ENCODE peak calls at places on chromosomes 3 and 15, in six cellular contexts. One of them, this sample, is unnamed.

GRCh38 chr3:15399970-15400369 is 27.4 kb downstream of the METTL6 start:
- DNase-seq in neural crest cell: no peak
- DNase-seq in ovary: no peak
- DNase-seq in cardiac septum: no peak
- DNase-seq in activated CD4-positive, alpha-beta T cell treated with anti-CD3 and anti-CD28 coated beads, Interleukin-2, amount 50 U/mL, for 4 hours: no peak
- DNase-seq in HT1080: no peak
- DNase-seq in this sample: no peak

GRCh38 chr3:106338582-106339219 is 469.9 kb upstream of the CBLB start:
- DNase-seq in neural crest cell: no peak
- DNase-seq in ovary: no peak
- DNase-seq in cardiac septum: no peak
- DNase-seq in activated CD4-positive, alpha-beta T cell treated with anti-CD3 and anti-CD28 coated beads, Interleukin-2, amount 50 U/mL, for 4 hours: no peak
- DNase-seq in HT1080: no peak
- DNase-seq in this sample: no peak

GRCh38 chr3:102791641-102792589 is 357.1 kb downstream of the ZPLD1 start:
- DNase-seq in neural crest cell: no peak
- DNase-seq in ovary: no peak
- DNase-seq in cardiac septum: no peak
- DNase-seq in activated CD4-positive, alpha-beta T cell treated with anti-CD3 and anti-CD28 coated beads, Interleukin-2, amount 50 U/mL, for 4 hours: no peak
- DNase-seq in HT1080: no peak
- DNase-seq in this sample: peak

GRCh38 chr3:46208167-46208704 is at the start of gene CCR1:
- DNase-seq in neural crest cell: peak
- DNase-seq in ovary: no peak
- DNase-seq in cardiac septum: no peak
- DNase-seq in activated CD4-positive, alpha-beta T cell treated with anti-CD3 and anti-CD28 coated beads, Interleukin-2, amount 50 U/mL, for 4 hours: no peak
- DNase-seq in HT1080: peak
- DNase-seq in this sample: peak

GRCh38 chr3:23808525-23808924 is 2.8 kb downstream of the UBE2E1 start:
- DNase-seq in neural crest cell: no peak
- DNase-seq in ovary: no peak
- DNase-seq in cardiac septum: no peak
- DNase-seq in activated CD4-positive, alpha-beta T cell treated with anti-CD3 and anti-CD28 coated beads, Interleukin-2, amount 50 U/mL, for 4 hours: no peak
- DNase-seq in HT1080: no peak
- DNase-seq in this sample: no peak

GRCh38 chr15:34730701-34731100 is 24.1 kb downstream of the GJD2 start:
- DNase-seq in neural crest cell: no peak
- DNase-seq in ovary: no peak
- DNase-seq in cardiac septum: no peak
- DNase-seq in activated CD4-positive, alpha-beta T cell treated with anti-CD3 and anti-CD28 coated beads, Interleukin-2, amount 50 U/mL, for 4 hours: no peak
- DNase-seq in HT1080: no peak
- DNase-seq in this sample: no peak

GRCh38 chr3:183468424-183468823 is 40.0 kb upstream of the MCF2L2 start:
- DNase-seq in neural crest cell: no peak
- DNase-seq in ovary: no peak
- DNase-seq in cardiac septum: no peak
- DNase-seq in activated CD4-positive, alpha-beta T cell treated with anti-CD3 and anti-CD28 coated beads, Interleukin-2, amount 50 U/mL, for 4 hours: no peak
- DNase-seq in HT1080: no peak
- DNase-seq in this sample: no peak

GRCh38 chr3:31654998-31655397 is 122.3 kb downstream of the STT3B start:
- DNase-seq in neural crest cell: no peak
- DNase-seq in ovary: no peak
- DNase-seq in cardiac septum: no peak
- DNase-seq in activated CD4-positive, alpha-beta T cell treated with anti-CD3 and anti-CD28 coated beads, Interleukin-2, amount 50 U/mL, for 4 hours: no peak
- DNase-seq in HT1080: no peak
- DNase-seq in this sample: no peak

GRCh38 chr15:74783072-74783807 is 1.4 kb downstream of the CSK start:
- DNase-seq in neural crest cell: no peak
- DNase-seq in ovary: no peak
- DNase-seq in cardiac septum: no peak
- DNase-seq in activated CD4-positive, alpha-beta T cell treated with anti-CD3 and anti-CD28 coated beads, Interleukin-2, amount 50 U/mL, for 4 hours: no peak
- DNase-seq in HT1080: peak
- DNase-seq in this sample: peak

This sample was measured in EH.